ENCODE peak calls at places on chromosomes 16 and 17, in nine cellular contexts. G, O, C, Z, Y, T, I, D and S are unnamed samples.

GRCh38 chr17:56144205-56144604 is 9.1 kb upstream of the ANKFN1 start:
- DNase-seq in C (no peak), I (no peak), Y (no peak), G (no peak), Z (no peak), O (no peak), D (no peak), T (no peak), S (no peak)

GRCh38 chr17:39132192-39132600 is 19.2 kb downstream of the PLXDC1 start:
- DNase-seq in T (peak), Z (no peak), G (no peak), O (peak), Y (no peak), D (no peak), C (no peak), I (peak), S (no peak)

GRCh38 chr16:71229344-71229743 is 1.2 kb downstream of the HYDIN start:
- DNase-seq in Z (no peak), D (no peak), G (no peak), Y (no peak), O (no peak), T (no peak), I (no peak), C (no peak), S (no peak)

GRCh38 chr16:84574191-84574590 is 43.7 kb downstream of the COTL1 start:
- DNase-seq in C (no peak), T (peak), Z (no peak), O (no peak), Y (no peak), D (no peak), G (no peak), I (no peak), S (no peak)

GRCh38 chr16:89402962-89403361 is 87.4 kb downstream of the ANKRD11 start:
- DNase-seq in D (no peak), O (no peak), T (no peak), G (no peak), Y (no peak), C (no peak), I (no peak), Z (no peak), S (no peak)

GRCh38 chr17:58176200-58176599 is 9.4 kb downstream of the OR4D2 start:
- DNase-seq in O (peak), I (no peak), Y (no peak), C (no peak), Z (no peak), T (no peak), D (no peak), G (no peak), S (no peak)

GRCh38 chr16:31376705-31377104 is 16.4 kb upstream of the ITGAD start:
- DNase-seq in Y (no peak), G (no peak), I (no peak), Z (no peak), C (no peak), D (no peak), T (peak), O (no peak), S (no peak)

GRCh38 chr16:68665501-68665900 is 20.4 kb downstream of the CDH3 start:
- DNase-seq in Y (no peak), O (no peak), Z (no peak), D (no peak), T (no peak), I (peak), C (no peak), G (no peak), S (no peak)

GRCh38 chr17:36705651-36706436 is 104.5 kb downstream of the MRM1 start:
- DNase-seq in G (no peak), D (peak), O (peak), Z (no peak), Y (peak), C (no peak), T (no peak), I (peak), S (no peak)

GRCh38 chr16:79163666-79164377 is 436.7 kb downstream of the MAF start:
- DNase-seq in T (no peak), Z (no peak), G (no peak), C (no peak), I (no peak), D (no peak), O (no peak), Y (no peak), S (no peak)

GRCh38 chr17:879546-879945 is 97.4 kb downstream of the MRM3 start:
- DNase-seq in C (peak), O (peak), D (peak), Y (peak), T (peak), Z (peak), G (peak), I (peak), S (peak)

GRCh38 chr16:65069090-65069489 is 52.8 kb downstream of the CDH11 start:
- DNase-seq in D (no peak), C (no peak), O (peak), T (no peak), Z (no peak), I (peak), Y (no peak), G (no peak), S (no peak)

GRCh38 chr16:30820952-30821421 is 34.0 kb upstream of the ZNF629 start:
- DNase-seq in C (no peak), O (no peak), G (no peak), D (no peak), Z (peak), Y (no peak), I (no peak), T (no peak), S (no peak)

GRCh38 chr17:50690887-50691549 is 16.7 kb downstream of the ANKRD40 start:
- DNase-seq in C (no peak), Y (no peak), O (no peak), Z (no peak), D (no peak), G (no peak), I (no peak), T (no peak), S (no peak)

GRCh38 chr16:1773703-1774455 is 945 bp upstream of the MRPS34 start:
- DNase-seq in I (peak), G (no peak), C (no peak), O (peak), Z (no peak), D (no peak), Y (no peak), T (peak), S (no peak)

GRCh38 chr17:63973930-63974593 is 1.3 kb upstream of the SCN4A start:
- DNase-seq in I (peak), Y (no peak), O (no peak), T (peak), G (no peak), D (no peak), C (no peak), Z (no peak), S (no peak)

DNA sequence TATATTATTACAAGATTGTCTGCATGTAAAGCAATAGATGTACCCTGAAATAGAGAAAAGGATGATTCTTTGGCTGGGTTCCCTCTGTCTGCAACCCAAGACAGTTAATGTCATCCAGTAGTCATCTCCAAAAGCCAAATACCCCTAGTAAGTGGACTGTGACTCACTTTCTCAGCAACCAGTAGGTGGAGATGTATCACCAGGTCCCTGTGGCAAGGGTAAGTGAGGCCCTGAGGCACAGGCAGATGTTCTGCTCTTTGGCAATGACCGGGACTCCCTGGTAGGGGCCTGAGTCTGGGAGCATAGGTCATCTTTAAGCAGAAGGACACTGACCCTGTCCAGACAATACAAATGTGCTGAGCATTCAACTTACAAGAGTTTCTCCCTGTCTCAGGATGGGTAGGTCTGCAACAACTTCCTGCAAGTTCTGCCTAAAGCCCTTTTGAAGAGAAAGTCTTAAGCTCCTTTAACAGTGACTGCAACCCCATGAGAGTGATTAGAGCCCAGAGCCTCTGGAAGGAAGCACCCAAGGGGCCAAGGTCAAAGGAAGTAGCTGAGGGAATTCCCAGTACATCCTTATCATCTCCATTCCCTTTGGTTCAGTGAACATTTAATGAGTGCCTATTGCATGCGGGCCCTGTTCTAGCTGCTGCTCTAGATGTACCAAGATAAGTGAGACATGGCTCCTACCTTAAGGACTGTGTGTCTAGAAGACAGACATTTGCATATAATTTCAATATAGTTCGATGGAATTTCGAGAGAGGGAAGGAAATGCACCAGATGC is 31.9 kb downstream of the PMP22 start:
- DNase-seq in Y (no peak), C (no peak), Z (no peak), T (peak), I (peak), O (peak), D (no peak), G (no peak), S (no peak)
- TF ChIP-seq CTCF in Y (no peak), C (no peak), Z (peak), T (peak), I (no peak), O (peak), D (no peak), G (no peak), S (no peak)

DNA sequence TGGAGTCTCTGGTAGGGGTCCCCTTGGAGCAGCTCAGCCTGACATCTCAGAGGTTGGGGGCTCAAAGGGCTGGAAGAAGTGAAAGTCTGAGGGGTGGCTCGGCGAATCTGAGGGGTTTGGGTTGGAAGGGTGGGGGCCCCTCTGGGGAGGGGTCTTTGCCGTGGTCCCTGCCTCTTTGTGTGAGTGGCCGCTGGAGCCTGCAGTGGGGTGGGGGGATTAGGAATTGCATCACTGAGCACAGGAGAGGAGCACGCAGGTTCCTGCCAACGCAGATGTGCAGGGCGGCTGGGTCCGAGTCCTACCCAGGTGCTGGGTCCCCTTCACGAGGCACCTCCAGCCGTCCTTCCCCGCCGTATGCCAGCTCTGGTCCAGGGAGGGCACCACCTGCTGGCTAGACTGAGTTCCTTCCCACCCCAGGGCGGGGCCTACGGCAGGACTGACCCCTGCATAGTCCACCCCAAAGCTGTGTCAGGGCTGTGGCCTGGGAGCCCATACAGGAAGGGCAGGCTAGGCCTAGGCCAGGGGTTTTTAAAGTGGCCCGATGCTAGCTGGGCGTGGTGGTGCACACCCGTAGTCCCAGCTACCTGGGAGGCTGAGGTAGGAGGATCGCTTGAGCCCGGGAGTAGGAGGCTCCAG is 9.9 kb downstream of the FMNL1 start:
- DNase-seq in D (peak), T (no peak), Y (peak), I (no peak), C (no peak), G (peak), O (peak), Z (no peak), S (no peak)
- TF ChIP-seq CTCF in D (peak), T (no peak), Y (peak), I (no peak), C (no peak), G (no peak), O (peak), Z (peak), S (no peak)

DNA sequence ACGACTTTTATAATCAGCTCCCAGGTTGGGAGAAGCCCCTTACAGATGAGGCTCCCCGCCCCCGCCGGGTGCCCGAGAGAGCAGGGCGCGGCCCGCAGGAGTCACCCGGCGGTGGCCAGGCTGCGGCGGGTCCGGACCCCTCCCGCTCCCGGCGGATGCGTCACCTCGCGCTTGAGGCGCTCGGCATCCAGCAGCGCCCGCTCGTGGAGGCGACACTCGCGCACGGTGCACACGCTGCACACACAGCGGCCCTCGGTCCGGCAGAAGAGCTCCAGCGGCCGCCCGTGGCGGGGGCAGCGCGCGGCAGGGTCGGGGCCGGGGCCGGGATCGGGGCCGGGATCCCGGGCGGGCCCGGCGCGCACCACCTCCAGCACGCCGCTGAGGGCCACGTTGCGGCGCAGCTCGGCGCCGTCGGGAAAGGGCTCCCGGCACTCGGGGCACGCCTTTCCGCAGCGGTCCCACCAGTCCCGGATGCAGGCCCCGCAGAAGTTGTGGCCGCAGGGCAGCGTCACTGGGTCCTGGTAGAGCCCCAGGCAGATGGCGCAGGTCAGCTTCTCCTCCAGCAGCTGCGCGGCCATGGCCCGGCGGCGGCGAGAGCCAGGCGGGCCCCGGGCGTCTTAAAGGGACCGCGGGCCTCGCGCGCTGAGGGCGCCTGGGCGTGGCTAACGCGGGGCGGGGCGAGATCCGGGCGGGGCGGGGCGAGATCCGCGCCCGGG is at the start of gene TRIM65:
- DNase-seq in Z (peak), I (peak), Y (peak), O (peak), D (peak), C (peak), T (peak), G (peak), S (peak)
- TF ChIP-seq CTCF in Z (peak), I (peak), Y (no peak), O (peak), D (no peak), C (peak), T (peak), G (no peak), S (no peak)

GRCh38 chr16:23504453-23505179 is 5.7 kb downstream of the GGA2 start:
- DNase-seq in Y (no peak), I (peak), G (peak), T (peak), Z (peak), O (peak), D (peak), C (peak), S (no peak)
- TF ChIP-seq CTCF in Y (no peak), I (no peak), G (no peak), T (no peak), Z (peak), O (peak), D (no peak), C (no peak), S (no peak)

GRCh38 chr17:65538679-65539529 is 22.5 kb downstream of the AXIN2 start:
- DNase-seq in Z (no peak), I (no peak), Y (no peak), O (no peak), G (no peak), D (no peak), C (no peak), T (no peak), S (no peak)

GRCh38 chr17:65542067-65542466 is 19.4 kb downstream of the AXIN2 start:
- DNase-seq in Y (no peak), I (no peak), T (no peak), G (no peak), Z (no peak), D (no peak), C (no peak), O (no peak), S (no peak)

GRCh38 chr17:65541453-65541852 is 20.0 kb downstream of the AXIN2 start:
- DNase-seq in G (no peak), D (no peak), I (no peak), Z (no peak), C (no peak), O (no peak), Y (no peak), T (no peak), S (no peak)

GRCh38 chr17:65537845-65538678 is 23.4 kb downstream of the AXIN2 start:
- DNase-seq in G (no peak), C (no peak), Z (no peak), O (no peak), T (no peak), D (no peak), Y (no peak), I (no peak), S (no peak)

DNA sequence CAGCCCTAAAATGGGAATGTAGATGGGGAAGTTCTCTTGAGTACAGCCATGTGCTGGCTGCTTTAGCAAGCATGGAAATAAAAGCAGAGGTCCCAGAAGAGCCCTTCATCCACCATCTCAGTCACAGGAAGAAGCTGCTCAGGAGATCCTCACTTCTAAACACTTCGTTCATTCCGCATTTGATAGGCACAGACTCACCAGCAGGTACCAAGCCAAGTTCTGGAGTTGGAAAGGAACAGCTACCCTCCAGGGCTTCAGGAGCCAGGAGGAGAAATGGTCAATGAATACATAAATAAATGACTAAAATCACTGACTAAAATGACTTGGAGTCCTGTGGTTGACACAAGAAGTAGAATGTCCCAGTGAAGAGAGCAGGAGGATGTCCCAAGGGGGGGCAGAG is 21.6 kb downstream of the AXIN2 start:
- DNase-seq in I (no peak), C (no peak), D (no peak), T (no peak), Z (no peak), Y (no peak), O (no peak), G (no peak), S (no peak)
- TF ChIP-seq CTCF in I (no peak), C (no peak), D (no peak), T (no peak), Z (no peak), Y (no peak), O (no peak), G (no peak), S (no peak)

DNA sequence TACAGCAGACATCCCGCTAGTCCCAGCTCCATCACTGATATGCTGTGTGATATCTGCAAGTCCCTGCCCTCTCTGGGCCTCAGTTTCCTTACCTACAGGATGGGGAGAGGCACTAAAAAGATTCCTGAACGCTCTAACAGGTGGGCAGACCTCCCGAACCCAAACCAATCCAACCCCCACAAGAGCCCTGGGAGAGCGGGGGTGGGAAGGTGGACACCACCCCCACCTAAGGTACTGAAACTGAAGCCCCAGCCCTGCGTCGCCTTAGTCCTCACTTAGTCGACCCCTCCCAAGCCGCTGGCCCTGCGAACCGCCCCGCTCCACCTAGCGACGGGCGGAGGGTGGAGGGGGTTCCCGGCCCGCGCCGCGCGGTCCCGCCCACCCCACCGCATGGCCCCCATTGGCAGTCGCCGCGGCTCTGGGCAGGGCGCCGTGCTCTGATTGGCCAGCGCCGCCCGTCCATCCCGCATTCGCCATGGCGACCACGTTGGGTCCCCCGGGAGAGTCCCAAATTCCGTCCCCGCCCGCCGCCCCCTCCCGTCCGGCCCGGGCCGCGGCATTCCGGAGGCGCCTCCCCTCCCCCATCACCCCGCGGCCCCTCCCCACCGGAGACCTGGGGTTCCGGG is 578 bp downstream of the CCDC102A start:
- DNase-seq in G (peak), T (peak), Z (peak), D (peak), I (peak), C (peak), O (peak), Y (peak), S (peak)
- TF ChIP-seq CTCF in G (no peak), T (peak), Z (peak), D (no peak), I (no peak), C (peak), O (peak), Y (no peak), S (no peak)

GRCh38 chr17:77560417-77560816 is 398.1 kb upstream of the TNRC6C start:
- DNase-seq in Z (no peak), T (no peak), G (no peak), D (no peak), O (no peak), I (no peak), C (no peak), Y (no peak), S (no peak)
- TF ChIP-seq CTCF in Z (no peak), T (no peak), G (no peak), D (no peak), O (no peak), I (no peak), C (no peak), Y (no peak), S (no peak)

GRCh38 chr17:45889579-45889978 is 4.8 kb upstream of the MAPT start:
- DNase-seq in Y (no peak), G (no peak), T (no peak), C (no peak), I (no peak), D (no peak), Z (no peak), O (no peak), S (no peak)
- TF ChIP-seq CTCF in Y (no peak), G (no peak), T (no peak), C (no peak), I (no peak), D (no peak), Z (no peak), O (no peak), S (no peak)

DNA sequence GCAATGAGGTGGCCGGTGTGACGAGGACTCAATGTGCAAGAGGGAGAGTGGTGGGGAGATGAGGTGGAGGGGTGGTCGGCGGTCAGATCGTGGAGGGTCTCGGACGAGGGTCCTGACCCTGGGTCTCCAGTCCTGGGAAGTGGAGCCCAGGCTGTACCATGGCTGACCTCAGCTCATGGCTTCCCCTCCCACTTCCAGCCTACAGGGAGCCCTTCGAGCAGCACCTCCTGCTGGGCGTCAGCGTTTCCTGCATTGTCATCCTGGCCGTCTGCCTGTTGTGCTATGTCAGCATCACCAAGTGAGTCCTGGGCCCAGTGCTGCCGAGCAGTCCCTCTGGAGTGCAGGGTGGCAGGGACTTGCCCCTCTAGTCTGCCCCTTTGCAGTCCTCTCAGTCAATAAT is 41.8 kb downstream of the IL4R start:
- DNase-seq in Y (peak), O (peak), D (no peak), C (peak), G (peak), I (no peak), T (peak), Z (peak), S (no peak)
- TF ChIP-seq CTCF in Y (peak), O (peak), D (no peak), C (no peak), G (no peak), I (no peak), T (no peak), Z (peak), S (no peak)